ENCODE peak calls at places on chromosomes 4 and X, in seven cellular contexts. K is GM23248; H is neural crest cell; X is CD8-positive, alpha-beta T cell; O is retina; J is CD8-positive, alpha-beta memory T cell; S is mesenteric fat pad. N is an unnamed sample.

GRCh38 chr4:119744580-119744979 is 116.0 kb upstream of the PDE5A start:
- DNase-seq in J (no peak), O (no peak), X (no peak), K (peak), S (no peak), H (no peak), N (no peak)

GRCh38 chr4:67327245-67327860 is 217.9 kb downstream of the CENPC start:
- DNase-seq in K (peak), O (peak), S (no peak), H (peak), X (peak), J (peak), N (no peak)

GRCh38 chr4:105558277-105558676 is 5.9 kb downstream of the ARHGEF38 start:
- DNase-seq in S (no peak), K (no peak), X (no peak), O (no peak), J (no peak), H (no peak), N (no peak)

GRCh38 chr4:142473960-142474338 is 372.2 kb downstream of the INPP4B start:
- DNase-seq in S (no peak), O (no peak), H (no peak), J (no peak), X (no peak), K (no peak), N (no peak)

GRCh38 chrX:154121961-154122360 is 22.1 kb upstream of the OPN1LW start:
- DNase-seq in J (no peak), H (no peak), S (no peak), K (no peak), O (no peak), X (no peak), N (no peak)

GRCh38 chrX:9134341-9134740 is 100.4 kb upstream of the FAM9B start:
- DNase-seq in H (no peak), O (no peak), K (no peak), J (no peak), S (no peak), X (no peak), N (no peak)

GRCh38 chrX:38880460-38880859 is 79.2 kb downstream of the MID1IP1 start:
- DNase-seq in X (no peak), J (no peak), K (peak), S (no peak), O (no peak), H (no peak), N (no peak)

GRCh38 chr4:76197971-76198410 is 15.6 kb downstream of the SCARB2 start:
- DNase-seq in O (peak), K (peak), J (no peak), H (peak), S (no peak), X (no peak), N (no peak)

GRCh38 chrX:84453351-84454246 is 48.7 kb downstream of the HDX start:
- DNase-seq in O (no peak), H (no peak), S (peak), X (no peak), K (no peak), J (no peak), N (no peak)

GRCh38 chr4:1375761-1376322 is 28.8 kb downstream of the UVSSA start:
- DNase-seq in J (no peak), S (no peak), H (no peak), K (no peak), O (no peak), X (no peak), N (peak)

GRCh38 chr4:121758896-121759568 is 5.9 kb downstream of the SMIM43 start:
- DNase-seq in H (no peak), O (no peak), K (peak), J (no peak), X (no peak), S (no peak), N (no peak)

GRCh38 chr4:2827874-2828751 is 15.5 kb upstream of the ADD1 start:
- DNase-seq in X (peak), O (no peak), S (peak), J (no peak), K (no peak), H (no peak), N (peak)

GRCh38 chrX:26347171-26347570 is 131.2 kb downstream of the MAGEB5 start:
- DNase-seq in S (no peak), H (no peak), J (no peak), X (no peak), O (no peak), K (no peak), N (no peak)

GRCh38 chrX:103817502-103817901 is 14.6 kb downstream of the RAB9B start:
- DNase-seq in H (peak), O (no peak), X (no peak), K (peak), S (no peak), J (no peak), N (no peak)

GRCh38 chr4:60129740-60130139 is 1070.4 kb upstream of the ADGRL3 start:
- DNase-seq in K (no peak), S (no peak), X (no peak), O (no peak), H (no peak), J (no peak), N (no peak)

GRCh38 chr4:40058121-40058520 is 1.5 kb downstream of the N4BP2 start:
- DNase-seq in O (no peak), J (no peak), X (no peak), K (peak), H (no peak), S (no peak), N (no peak)

GRCh38 chr4:31307026-31307425 is 586.9 kb downstream of the PCDH7 start:
- DNase-seq in X (no peak), K (no peak), H (no peak), S (no peak), O (no peak), J (no peak), N (no peak)

GRCh38 chrX:37905436-37906147 is 58.2 kb upstream of the DYNLT3 start:
- DNase-seq in O (peak), X (peak), S (no peak), H (peak), J (no peak), K (peak), N (no peak)

GRCh38 chrX:108312938-108313337 is 125.3 kb downstream of the COL4A6 start:
- DNase-seq in X (no peak), H (no peak), K (peak), O (no peak), S (no peak), J (no peak), N (no peak)

GRCh38 chr4:62119195-62119594 is 919.1 kb downstream of the ADGRL3 start:
- DNase-seq in H (no peak), K (no peak), X (no peak), J (no peak), O (no peak), S (no peak), N (no peak)

GRCh38 chrX:39262641-39263040 is 461.4 kb downstream of the MID1IP1 start:
- DNase-seq in H (no peak), J (no peak), O (no peak), S (no peak), X (no peak), K (no peak), N (no peak)

N was measured in cardiac septum.